ENCODE peak calls at places on chromosomes 16 and 17, in seven cellular contexts. Z is adrenal gland, N is HL-60, K is Peyer's patch, A is tibial nerve, D is colonic mucosa, M is uterus. T is an unnamed sample.
A peak's percentile ranks its signal among the peaks of the same experiment; 100 is the strongest.

GRCh38 chr17:44556114-44556853 is 1.0 kb upstream of the FZD2 start:
- DNase-seq in Z (no peak), N (no peak), K (peak; percentile 71), A (no peak), D (peak; percentile 25), M (peak; percentile 55), T (no peak)

GRCh38 chr17:14302421-14303099 is 1.7 kb downstream of the HS3ST3B1 start:
- DNase-seq in Z (peak; percentile 80), N (peak; percentile 66), K (peak; percentile 91), A (peak; percentile 56), D (peak; percentile 81), M (peak; percentile 52), T (no peak)

GRCh38 chr16:80938035-80938927 is 68.4 kb downstream of the CMC2 start:
- DNase-seq in Z (peak; percentile 93), N (no peak), K (peak; percentile 50), A (peak; percentile 53), D (no peak), M (peak; percentile 77), T (peak; percentile 80)

GRCh38 chr17:36124879-36125824 is 21.5 kb downstream of the CCL4 start:
- DNase-seq in Z (no peak), N (no peak), K (no peak), A (no peak), D (no peak), M (no peak), T (no peak)

GRCh38 chr17:1160591-1161041 is 19.2 kb downstream of the ABR start:
- DNase-seq in Z (no peak), N (no peak), K (no peak), A (no peak), D (no peak), M (no peak), T (no peak)

GRCh38 chr17:31591924-31592323 is 200.4 kb downstream of the RAB11FIP4 start:
- DNase-seq in Z (no peak), N (no peak), K (no peak), A (no peak), D (no peak), M (no peak), T (no peak)

GRCh38 chr16:89393731-89394406 is 96.5 kb downstream of the ANKRD11 start:
- DNase-seq in Z (no peak), N (no peak), K (no peak), A (no peak), D (no peak), M (no peak), T (no peak)

GRCh38 chr16:88923926-88924833 is 52.8 kb downstream of the CBFA2T3 start:
- DNase-seq in Z (peak; percentile 90), N (no peak), K (no peak), A (no peak), D (no peak), M (no peak), T (no peak)

GRCh38 chr17:3754458-3755334 is 31.0 kb downstream of the HASPIN start:
- DNase-seq in Z (peak; percentile 33), N (no peak), K (peak; percentile 96), A (no peak), D (peak; percentile 96), M (no peak), T (no peak)

GRCh38 chr16:70604407-70605283 is 41.7 kb upstream of the IL34 start:
- DNase-seq in Z (peak; percentile 39), N (no peak), K (no peak), A (no peak), D (no peak), M (no peak), T (no peak)

GRCh38 chr17:45279898-45280297 is 18.0 kb upstream of the SPATA32 start:
- DNase-seq in Z (no peak), N (no peak), K (no peak), A (no peak), D (no peak), M (no peak), T (no peak)

GRCh38 chr16:70523621-70524405 is at the start of gene SF3B3:
- DNase-seq in Z (peak; percentile 63), N (peak; percentile 68), K (peak; percentile 87), A (peak; percentile 73), D (peak; percentile 71), M (peak; percentile 60), T (peak; percentile 81)

GRCh38 chr17:10435096-10435495 is 13.3 kb upstream of the MYH8 start:
- DNase-seq in Z (no peak), N (no peak), K (no peak), A (no peak), D (no peak), M (no peak), T (no peak)

GRCh38 chr16:75377971-75378386 is 55.3 kb downstream of the CFDP1 start:
- DNase-seq in Z (no peak), N (peak; percentile 4), K (no peak), A (no peak), D (no peak), M (peak; percentile 47), T (no peak)

GRCh38 chr17:31697838-31698237 is 161.2 kb downstream of the COPRS start:
- DNase-seq in Z (no peak), N (no peak), K (no peak), A (no peak), D (no peak), M (no peak), T (no peak)

GRCh38 chr16:87725596-87726235 is 40.1 kb downstream of the KLHDC4 start:
- DNase-seq in Z (no peak), N (no peak), K (no peak), A (no peak), D (no peak), M (no peak), T (no peak)

GRCh38 chr16:77499373-77500285 is 64.8 kb upstream of the ADAMTS18 start:
- DNase-seq in Z (peak; percentile 14), N (no peak), K (no peak), A (peak; percentile 26), D (no peak), M (peak; percentile 80), T (no peak)

GRCh38 chr16:87658564-87659225 is 56.4 kb downstream of the JPH3 start:
- DNase-seq in Z (no peak), N (no peak), K (no peak), A (no peak), D (no peak), M (no peak), T (no peak)

GRCh38 chr16:15949210-15950166 is at the start of gene ABCC1:
- DNase-seq in Z (no peak), N (no peak), K (peak; percentile 71), A (no peak), D (peak; percentile 44), M (peak; percentile 26), T (no peak)

GRCh38 chr17:2482218-2482617 is 29.5 kb downstream of the METTL16 start:
- DNase-seq in Z (no peak), N (no peak), K (no peak), A (no peak), D (no peak), M (no peak), T (no peak)

GRCh38 chr17:2475056-2475455 is 36.6 kb downstream of the METTL16 start:
- DNase-seq in Z (no peak), N (no peak), K (no peak), A (no peak), D (no peak), M (no peak), T (no peak)

GRCh38 chr17:2481760-2482159 is 29.9 kb downstream of the METTL16 start:
- DNase-seq in Z (no peak), N (no peak), K (no peak), A (no peak), D (no peak), M (no peak), T (no peak)

GRCh38 chr17:2474371-2474770 is 37.3 kb downstream of the METTL16 start:
- DNase-seq in Z (no peak), N (no peak), K (no peak), A (no peak), D (no peak), M (no peak), T (no peak)

DNA sequence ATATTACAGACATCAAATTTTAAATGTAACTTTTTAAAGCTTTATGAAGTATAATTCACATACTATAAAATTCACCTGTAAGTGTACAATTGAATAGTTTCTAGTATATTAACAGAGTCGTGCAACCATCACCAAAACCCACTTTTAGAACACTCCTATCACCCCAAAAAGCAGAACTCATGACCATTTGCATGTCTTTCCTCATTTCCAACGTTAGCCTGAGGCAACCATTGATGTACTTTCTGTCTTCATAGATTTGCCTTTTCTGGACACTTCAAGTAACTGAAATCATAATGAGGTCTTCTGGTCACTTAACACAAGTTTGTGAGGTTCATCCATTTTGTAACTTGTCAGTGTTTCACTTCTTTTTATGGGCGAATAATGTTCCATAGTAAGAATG is 33.2 kb downstream of the METTL16 start:
- DNase-seq in Z (no peak), N (peak; percentile 23), K (no peak), A (no peak), D (no peak), M (no peak), T (no peak)
- H3K27ac ChIP-seq in Z (no peak overlapping the region), N (peak overlapping the region; percentile 36), K (no peak overlapping the region), A (no peak overlapping the region), D (no peak overlapping the region), M (no peak overlapping the region), T (no peak overlapping the region)

DNA sequence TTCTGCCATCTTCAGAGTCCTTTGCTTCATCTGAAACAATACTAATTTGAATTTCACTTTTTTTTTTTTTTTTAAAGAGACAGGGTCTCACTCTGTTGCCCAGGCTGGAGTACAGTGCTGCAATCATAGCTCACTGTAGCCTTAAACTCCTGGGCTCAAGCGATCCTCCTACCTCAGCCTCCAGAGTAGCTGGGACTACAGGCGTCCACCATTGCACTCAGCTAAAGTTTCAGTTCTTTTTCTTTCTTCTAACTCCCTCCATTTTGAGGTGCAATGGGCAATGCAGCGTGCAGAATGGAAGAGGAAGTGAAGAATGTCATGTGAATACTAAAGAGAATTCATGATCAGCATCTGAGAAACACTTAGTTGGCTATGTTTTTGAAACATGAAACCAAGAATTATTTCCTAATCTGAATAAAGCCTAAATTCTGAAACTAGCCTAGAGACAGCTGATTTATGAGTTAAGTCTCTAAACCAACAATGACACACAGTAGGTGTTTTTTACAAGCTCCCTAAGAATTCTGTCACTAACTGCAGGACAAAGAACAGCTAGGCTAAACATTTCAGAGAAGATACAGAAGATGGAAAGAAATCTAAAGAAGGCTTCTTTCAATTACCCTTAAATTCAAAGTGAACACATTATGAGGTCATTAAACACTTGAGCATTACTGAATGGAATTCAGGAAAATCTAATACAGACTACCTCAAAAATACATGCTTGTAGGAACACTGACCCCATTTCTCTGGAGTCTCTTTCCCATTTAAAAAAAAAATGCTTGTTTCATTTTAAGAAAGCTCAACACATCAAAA is 21.0 kb downstream of the SNN start:
- DNase-seq in Z (no peak), N (peak; percentile 31), K (peak; percentile 63), A (no peak), D (no peak), M (peak; percentile 12), T (peak; percentile 5)
- H3K4me3 ChIP-seq in Z (no peak overlapping the region), N (no peak overlapping the region), K (no peak overlapping the region), A (no peak overlapping the region), D (no peak overlapping the region), M (no peak overlapping the region), T (no peak overlapping the region)

DNA sequence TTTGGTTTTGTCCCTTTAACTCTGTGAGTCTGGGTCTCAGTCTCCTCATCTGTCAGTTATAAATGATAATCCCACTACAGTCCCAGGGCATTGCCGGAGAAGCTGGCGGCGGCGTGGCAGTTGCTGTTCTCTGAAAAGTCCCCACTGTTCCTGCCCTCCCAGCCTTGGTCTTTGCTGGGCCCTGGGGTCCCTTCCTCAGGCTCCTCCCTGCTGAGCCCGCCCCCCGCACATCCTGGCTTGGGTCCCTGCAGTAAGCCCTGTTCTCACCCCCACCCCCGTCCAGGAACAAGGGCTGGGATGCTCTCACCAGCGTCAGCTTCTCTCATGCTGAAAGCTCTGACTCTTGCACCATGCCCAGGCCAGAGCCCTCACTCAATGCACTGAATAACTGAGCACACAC is 35.3 kb upstream of the PEMT start:
- DNase-seq in Z (no peak), N (no peak), K (no peak), A (no peak), D (no peak), M (no peak), T (no peak)
- H3K27ac ChIP-seq in Z (no peak overlapping the region), N (no peak overlapping the region), K (no peak overlapping the region), A (no peak overlapping the region), D (no peak overlapping the region), M (no peak overlapping the region), T (no peak overlapping the region)

GRCh38 chr16:11670171-11671131 is 2.2 kb downstream of the SNN start:
- DNase-seq in Z (no peak), N (no peak), K (peak; percentile 81), A (no peak), D (no peak), M (peak; percentile 43), T (no peak)
- H3K4me3 ChIP-seq in Z (no peak overlapping the region), N (no peak overlapping the region), K (peak overlapping the region; percentile 88), A (no peak overlapping the region), D (no peak overlapping the region), M (no peak overlapping the region), T (peak overlapping the region; percentile 91)